ENCODE peak calls at places on chromosomes 1 and 21, in four cellular contexts. E is body of pancreas; U is right cardiac atrium; C is CD4-positive, alpha-beta T cell. V is an unnamed sample.

GRCh38 chr21:28447453-28447852 is 545.2 kb downstream of the LTN1 start:
- DNase-seq in E (no peak), U (no peak), C (no peak), V (no peak)

GRCh38 chr1:208349679-208350330 is 105.6 kb upstream of the PLXNA2 start:
- DNase-seq in E (no peak), U (no peak), C (no peak), V (no peak)

GRCh38 chr1:8347635-8348034 is 29.7 kb downstream of the SLC45A1 start:
- DNase-seq in E (no peak), U (no peak), C (no peak), V (no peak)

GRCh38 chr1:101520302-101520701 is 283.5 kb downstream of the S1PR1 start:
- DNase-seq in E (no peak), U (no peak), C (no peak), V (no peak)

GRCh38 chr21:37869661-37870060 is 46.6 kb downstream of the KCNJ6 start:
- DNase-seq in E (no peak), U (no peak), C (no peak), V (no peak)

GRCh38 chr1:168110896-168111545 is 25.7 kb downstream of the GPR161 start:
- DNase-seq in E (no peak), U (no peak), C (no peak), V (no peak)

GRCh38 chr1:59570524-59570923 is 244.2 kb upstream of the HOOK1 start:
- DNase-seq in E (no peak), U (no peak), C (peak; percentile 6), V (peak; percentile 6)

GRCh38 chr1:71829346-71829745 is 453.0 kb downstream of the NEGR1 start:
- DNase-seq in E (no peak), U (no peak), C (no peak), V (no peak)

GRCh38 chr21:43645414-43645891 is 13.8 kb downstream of the HSF2BP start:
- DNase-seq in E (peak; percentile 36), U (peak; percentile 51), C (no peak), V (peak; percentile 13)

GRCh38 chr1:230109871-230110667 is 43.0 kb downstream of the GALNT2 start:
- DNase-seq in E (no peak), U (no peak), C (peak; percentile 34), V (peak; percentile 19)

GRCh38 chr1:235588916-235589515 is 60.6 kb downstream of the GNG4 start:
- DNase-seq in E (no peak), U (no peak), C (no peak), V (no peak)

GRCh38 chr1:6423321-6423999 is 1.1 kb upstream of the ESPN start:
- DNase-seq in E (peak; percentile 80), U (no peak), C (peak; percentile 65), V (no peak)

GRCh38 chr1:4093856-4094565 is 193.9 kb upstream of the C1orf174 start:
- DNase-seq in E (no peak), U (no peak), C (no peak), V (no peak)

GRCh38 chr1:5842700-5843099 is 149.5 kb downstream of the NPHP4 start:
- DNase-seq in E (no peak), U (no peak), C (no peak), V (no peak)

GRCh38 chr1:159005676-159006075 is 4.0 kb upstream of the IFI16 start:
- DNase-seq in E (no peak), U (peak; percentile 29), C (no peak), V (no peak)

GRCh38 chr1:235149824-235150223 is 11.2 kb downstream of the RBM34 start:
- DNase-seq in E (no peak), U (no peak), C (no peak), V (no peak)

GRCh38 chr1:159076753-159077656 is at the start of gene AIM2:
- DNase-seq in E (no peak), U (peak; percentile 21), C (peak; percentile 85), V (no peak)

GRCh38 chr1:24441996-24442668 is 26.5 kb downstream of the NIPAL3 start:
- DNase-seq in E (no peak), U (no peak), C (no peak), V (no peak)

GRCh38 chr1:116769561-116769977 is 15.3 kb downstream of the CD2 start:
- DNase-seq in E (no peak), U (no peak), C (peak; percentile 68), V (no peak)

GRCh38 chr1:74571875-74572274 is 59.5 kb upstream of the LRRC53 start:
- DNase-seq in E (no peak), U (no peak), C (no peak), V (no peak)

GRCh38 chr1:37722181-37723071 is 30.1 kb downstream of the CDCA8 start:
- DNase-seq in E (no peak), U (no peak), C (no peak), V (no peak)
- H3K27ac ChIP-seq in E (no peak overlapping the region), U (no peak overlapping the region), C (no peak overlapping the region), V (peak overlapping the region; percentile 84)

DNA sequence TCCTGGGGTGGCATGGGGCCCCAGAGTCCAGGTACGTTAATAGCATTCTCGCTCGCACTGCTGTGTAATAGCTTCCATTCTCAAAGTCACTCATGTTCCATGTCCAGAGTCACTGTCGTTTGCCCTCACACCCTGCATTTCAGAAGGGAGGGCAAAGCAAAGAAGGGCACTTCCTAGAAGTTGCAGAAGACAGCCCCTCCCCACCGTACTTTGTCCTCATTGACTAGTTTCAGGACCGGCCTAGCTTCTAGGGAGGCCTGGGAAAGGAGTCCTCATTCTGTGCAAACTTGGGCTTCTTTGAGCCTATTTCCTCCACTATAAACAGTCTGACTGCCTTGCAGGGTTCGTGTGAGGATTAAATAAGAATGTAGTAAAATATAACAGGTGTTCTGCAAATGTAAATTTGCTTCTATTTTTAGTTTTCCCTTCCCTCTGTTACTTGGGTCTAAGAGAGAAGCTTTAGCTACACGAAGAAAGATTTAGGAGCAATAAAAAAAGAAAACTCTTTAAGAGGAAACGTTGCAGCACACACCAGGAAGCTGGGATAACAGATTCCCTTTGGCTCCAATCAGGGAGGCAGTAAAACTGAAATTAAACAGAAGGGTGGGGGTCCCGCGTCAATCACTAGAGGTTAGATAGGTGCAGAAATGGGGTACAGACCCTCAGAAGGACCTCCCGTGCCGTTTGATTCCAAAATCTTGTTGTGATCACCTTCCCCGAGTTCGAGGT is 40.1 kb downstream of the ACTL8 start:
- DNase-seq in E (no peak), U (no peak), C (no peak), V (no peak)
- H3K27ac ChIP-seq in E (no peak overlapping the region), U (no peak overlapping the region), C (no peak overlapping the region), V (no peak overlapping the region)

GRCh38 chr1:211612786-211613107 is 33.8 kb upstream of the SLC30A1 start:
- DNase-seq in E (no peak), U (no peak), C (no peak), V (no peak)
- H3K27ac ChIP-seq in E (no peak overlapping the region), U (peak overlapping the region; percentile 98), C (no peak overlapping the region), V (no peak overlapping the region)

DNA sequence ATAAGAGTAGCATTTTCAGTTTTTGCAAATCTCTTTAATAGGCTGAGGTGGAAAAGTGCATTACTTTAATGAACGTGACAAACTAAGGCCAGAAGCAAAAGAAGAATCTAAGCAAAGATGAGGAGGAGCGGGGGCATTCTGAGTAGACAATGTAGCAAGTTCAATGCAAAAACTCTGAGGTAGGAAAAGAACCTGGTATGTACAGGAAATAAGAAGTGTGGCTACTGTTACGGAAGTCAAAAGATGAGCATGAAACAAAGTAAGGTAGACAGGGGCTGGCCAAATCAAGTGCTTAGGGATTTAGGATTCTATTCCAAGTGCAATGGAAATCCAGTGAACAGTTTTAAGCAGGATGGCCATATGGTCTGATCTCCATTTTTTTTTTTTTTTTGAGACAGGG is 63.7 kb downstream of the TOR3A start:
- DNase-seq in E (no peak), U (no peak), C (no peak), V (no peak)
- H3K27ac ChIP-seq in E (no peak overlapping the region), U (no peak overlapping the region), C (no peak overlapping the region), V (no peak overlapping the region)

GRCh38 chr1:87806377-87807094 is 477.9 kb downstream of the LMO4 start:
- DNase-seq in E (no peak), U (no peak), C (no peak), V (no peak)
- H3K27ac ChIP-seq in E (peak overlapping the region; percentile 63), U (no peak overlapping the region), C (no peak overlapping the region), V (no peak overlapping the region)

GRCh38 chr1:85297855-85298629 is 21.6 kb upstream of the BCL10 start:
- DNase-seq in E (peak; percentile 75), U (peak; percentile 35), C (peak; percentile 16), V (no peak)
- H3K27ac ChIP-seq in E (peak overlapping the region; percentile 77), U (peak overlapping the region; percentile 65), C (no peak overlapping the region), V (no peak overlapping the region)

V was measured in substantia nigra.